ENCODE peak calls at places on chromosomes 16 and 17, in five cellular contexts. S is GM04504, M is mucosa of descending colon, J is WERI-Rb-1, Q is tibial artery. K is an unnamed sample.

GRCh38 chr17:46737331-46737730 is 81.2 kb downstream of the WNT3 start:
- DNase-seq in S (no peak), M (no peak), J (no peak), Q (no peak), K (no peak)

GRCh38 chr17:50618300-50618699 is 16.4 kb upstream of the ABCC3 start:
- DNase-seq in S (no peak), M (no peak), J (no peak), Q (no peak), K (no peak)

GRCh38 chr16:527015-527903 is at the start of gene CAPN15:
- DNase-seq in S (peak; percentile 78), M (peak; percentile 83), J (peak; percentile 93), Q (peak; percentile 93), K (peak; percentile 44)

GRCh38 chr17:79814966-79815835 is 18.3 kb upstream of the CBX8 start:
- DNase-seq in S (no peak), M (peak; percentile 74), J (no peak), Q (no peak), K (no peak)

GRCh38 chr17:66764559-66764958 is 70.4 kb upstream of the CACNG5 start:
- DNase-seq in S (no peak), M (no peak), J (no peak), Q (no peak), K (no peak)

GRCh38 chr17:66552381-66552780 is 250.0 kb downstream of the PRKCA start:
- DNase-seq in S (no peak), M (peak; percentile 34), J (no peak), Q (no peak), K (no peak)

GRCh38 chr17:42555122-42555622 is 2.4 kb downstream of the HSD17B1 start:
- DNase-seq in S (no peak), M (no peak), J (no peak), Q (no peak), K (no peak)

GRCh38 chr16:86664518-86665318 is 86.4 kb downstream of the FOXL1 start:
- DNase-seq in S (peak; percentile 84), M (peak; percentile 46), J (no peak), Q (peak; percentile 77), K (peak; percentile 85)

GRCh38 chr17:38600416-38600815 is 5.3 kb downstream of the SRCIN1 start:
- DNase-seq in S (no peak), M (no peak), J (no peak), Q (no peak), K (no peak)

GRCh38 chr17:6524520-6524919 is 31.8 kb downstream of the PITPNM3 start:
- DNase-seq in S (no peak), M (no peak), J (no peak), Q (no peak), K (no peak)

GRCh38 chr16:31149894-31150890 is at the start of gene PRSS36:
- DNase-seq in S (no peak), M (no peak), J (no peak), Q (no peak), K (no peak)

GRCh38 chr17:37672545-37673078 is 29.4 kb upstream of the DDX52 start:
- DNase-seq in S (peak; percentile 17), M (no peak), J (no peak), Q (no peak), K (no peak)

GRCh38 chr17:78890111-78890897 is 12.7 kb downstream of the CEP295NL start:
- DNase-seq in S (no peak), M (peak; percentile 53), J (no peak), Q (peak; percentile 85), K (no peak)

GRCh38 chr16:58020628-58021521 is 4.7 kb upstream of the MMP15 start:
- DNase-seq in S (no peak), M (peak; percentile 88), J (peak; percentile 46), Q (no peak), K (no peak)

GRCh38 chr17:82836823-82837357 is 2.9 kb downstream of the ZNF750 start:
- DNase-seq in S (no peak), M (peak; percentile 37), J (peak; percentile 88), Q (no peak), K (no peak)

GRCh38 chr17:69733171-69734014 is 318.9 kb downstream of the MAP2K6 start:
- DNase-seq in S (no peak), M (no peak), J (peak; percentile 35), Q (no peak), K (peak; percentile 62)

GRCh38 chr16:49969356-49970030 is 55.5 kb upstream of the CNEP1R1 start:
- DNase-seq in S (no peak), M (no peak), J (no peak), Q (no peak), K (no peak)

GRCh38 chr16:21590287-21590686 is 9.1 kb upstream of the METTL9 start:
- DNase-seq in S (no peak), M (no peak), J (no peak), Q (no peak), K (peak; percentile 45)

GRCh38 chr16:15618392-15618791 is 24.6 kb downstream of the MARF1 start:
- DNase-seq in S (peak; percentile 4), M (no peak), J (no peak), Q (no peak), K (peak; percentile 39)

GRCh38 chr17:32323784-32324590 is 18.0 kb downstream of the C17orf75 start:
- DNase-seq in S (no peak), M (peak; percentile 47), J (no peak), Q (no peak), K (no peak)

GRCh38 chr17:2695961-2696760 is 15.4 kb downstream of the CLUH start:
- DNase-seq in S (no peak), M (no peak), J (no peak), Q (peak; percentile 59), K (no peak)

GRCh38 chr17:81641825-81642489 is 5.0 kb downstream of the TSPAN10 start:
- DNase-seq in S (peak; percentile 40), M (no peak), J (peak; percentile 36), Q (no peak), K (peak; percentile 23)

GRCh38 chr16:2855536-2855935 is 2.4 kb downstream of the PRSS22 start:
- DNase-seq in S (no peak), M (no peak), J (no peak), Q (peak; percentile 53), K (no peak)

GRCh38 chr17:57938061-57938502 is 17.1 kb downstream of the CUEDC1 start:
- DNase-seq in S (no peak), M (peak; percentile 77), J (peak; percentile 67), Q (no peak), K (no peak)

GRCh38 chr17:75365931-75366275 is 39.6 kb downstream of the GRB2 start:
- DNase-seq in S (no peak), M (no peak), J (no peak), Q (no peak), K (no peak)

GRCh38 chr17:77445030-77445907 is 304.5 kb downstream of the SEC14L1 start:
- DNase-seq in S (no peak), M (peak; percentile 73), J (no peak), Q (peak; percentile 79), K (no peak)

GRCh38 chr17:43401293-43401692 is 2.5 kb downstream of the ARL4D start:
- DNase-seq in S (peak; percentile 75), M (no peak), J (peak; percentile 58), Q (peak; percentile 87), K (peak; percentile 79)

GRCh38 chr16:89256651-89257254 is 39.2 kb downstream of the ZNF778 start:
- DNase-seq in S (no peak), M (peak; percentile 59), J (no peak), Q (no peak), K (no peak)

GRCh38 chr17:45320349-45320930 is 3.6 kb upstream of the MAP3K14 start:
- DNase-seq in S (peak; percentile 65), M (no peak), J (no peak), Q (no peak), K (no peak)

GRCh38 chr16:56226187-56226586 is 34.9 kb downstream of the GNAO1 start:
- DNase-seq in S (no peak), M (peak; percentile 11), J (no peak), Q (no peak), K (no peak)

GRCh38 chr16:56108724-56109123 is 82.6 kb upstream of the GNAO1 start:
- DNase-seq in S (no peak), M (no peak), J (no peak), Q (no peak), K (no peak)

GRCh38 chr16:19899605-19899955 is 14.9 kb upstream of the GPRC5B start:
- DNase-seq in S (no peak), M (no peak), J (no peak), Q (no peak), K (no peak)

GRCh38 chr16:63983401-63983800 is 1138.5 kb downstream of the CDH11 start:
- DNase-seq in S (no peak), M (no peak), J (no peak), Q (no peak), K (no peak)

GRCh38 chr16:72355561-72355960 is 183.6 kb upstream of the PMFBP1 start:
- DNase-seq in S (peak; percentile 5), M (no peak), J (no peak), Q (no peak), K (peak; percentile 32)

GRCh38 chr17:28252436-28252835 is 66.6 kb upstream of the TMEM97 start:
- DNase-seq in S (no peak), M (no peak), J (no peak), Q (no peak), K (peak; percentile 45)

GRCh38 chr16:87667946-87668345 is 65.6 kb downstream of the JPH3 start:
- DNase-seq in S (no peak), M (no peak), J (no peak), Q (no peak), K (no peak)

GRCh38 chr17:60102632-60103047 is 23.9 kb upstream of the HEATR6 start:
- DNase-seq in S (no peak), M (peak; percentile 27), J (no peak), Q (no peak), K (no peak)

GRCh38 chr16:70594569-70594968 is 51.8 kb upstream of the IL34 start:
- DNase-seq in S (no peak), M (no peak), J (no peak), Q (peak; percentile 86), K (no peak)

GRCh38 chr17:19003966-19004600 is 481 bp downstream of the FAM83G start:
- DNase-seq in S (no peak), M (peak; percentile 75), J (no peak), Q (no peak), K (no peak)

K was measured in AG09309.